ENCODE peak calls at places on chromosomes 13 and 19, in five cellular contexts. One of them, this sample, is unnamed. For H3K36me3, the result is how much of the 10 kb centered on the place peaks cover.

GRCh38 chr13:25286308-25286968 is 850 bp downstream of the MTMR6 start:
- DNase-seq in GM12878: no peak
- DNase-seq in stomach: no peak
- DNase-seq in H1: no peak
- DNase-seq in esophagus muscularis mucosa: no peak
- DNase-seq in this sample: no peak

GRCh38 chr13:23469901-23470525 is 36.5 kb upstream of the SACS start:
- DNase-seq in GM12878: no peak
- DNase-seq in stomach: no peak
- DNase-seq in H1: no peak
- DNase-seq in esophagus muscularis mucosa: no peak
- DNase-seq in this sample: no peak

GRCh38 chr13:83377486-83377885 is 504.8 kb downstream of the SLITRK1 start:
- DNase-seq in GM12878: no peak
- DNase-seq in stomach: no peak
- DNase-seq in H1: no peak
- DNase-seq in esophagus muscularis mucosa: no peak
- DNase-seq in this sample: no peak

GRCh38 chr13:106522898-106523525 is 12.4 kb downstream of the EFNB2 start:
- DNase-seq in GM12878: no peak
- DNase-seq in stomach: no peak
- DNase-seq in H1: no peak
- DNase-seq in esophagus muscularis mucosa: no peak
- DNase-seq in this sample: no peak

GRCh38 chr19:3250675-3251074 is 26.2 kb downstream of the CELF5 start:
- DNase-seq in GM12878: no peak
- DNase-seq in stomach: no peak
- DNase-seq in H1: peak
- DNase-seq in esophagus muscularis mucosa: no peak
- DNase-seq in this sample: no peak

GRCh38 chr13:40974460-40975407 is 44.4 kb downstream of the ELF1 start:
- DNase-seq in GM12878: no peak
- DNase-seq in stomach: no peak
- DNase-seq in H1: no peak
- DNase-seq in esophagus muscularis mucosa: no peak
- DNase-seq in this sample: no peak

GRCh38 chr19:2320939-2321338 is 7.4 kb downstream of the LSM7 start:
- DNase-seq in GM12878: no peak
- DNase-seq in stomach: no peak
- DNase-seq in H1: no peak
- DNase-seq in esophagus muscularis mucosa: no peak
- DNase-seq in this sample: no peak

GRCh38 chr13:45949161-45949560 is 97.6 kb upstream of the SIAH3 start:
- DNase-seq in GM12878: no peak
- DNase-seq in stomach: no peak
- DNase-seq in H1: no peak
- DNase-seq in esophagus muscularis mucosa: no peak
- DNase-seq in this sample: no peak

GRCh38 chr19:11203194-11204075 is 6.1 kb upstream of the KANK2 start:
- DNase-seq in GM12878: no peak
- DNase-seq in stomach: peak
- DNase-seq in H1: peak
- DNase-seq in esophagus muscularis mucosa: peak
- DNase-seq in this sample: peak

GRCh38 chr19:29040951-29041350 is 172.0 kb downstream of the UQCRFS1 start:
- DNase-seq in GM12878: no peak
- DNase-seq in stomach: no peak
- DNase-seq in H1: no peak
- DNase-seq in esophagus muscularis mucosa: no peak
- DNase-seq in this sample: no peak

GRCh38 chr19:291561-292280 is 518 bp upstream of the PLPP2 start:
- DNase-seq in GM12878: no peak
- DNase-seq in stomach: peak
- DNase-seq in H1: no peak
- DNase-seq in esophagus muscularis mucosa: no peak
- DNase-seq in this sample: peak

GRCh38 chr19:3055741-3056453 is 6.4 kb downstream of the TLE5 start:
- DNase-seq in GM12878: no peak
- DNase-seq in stomach: peak
- DNase-seq in H1: peak
- DNase-seq in esophagus muscularis mucosa: no peak
- DNase-seq in this sample: no peak

GRCh38 chr19:55258476-55258827 is 365 bp downstream of the PPP6R1 start:
- DNase-seq in GM12878: no peak
- DNase-seq in stomach: no peak
- DNase-seq in H1: no peak
- DNase-seq in esophagus muscularis mucosa: no peak
- DNase-seq in this sample: no peak

GRCh38 chr13:105327727-105328126 is 1207.7 kb downstream of the EFNB2 start:
- DNase-seq in GM12878: no peak
- DNase-seq in stomach: no peak
- DNase-seq in H1: no peak
- DNase-seq in esophagus muscularis mucosa: no peak
- DNase-seq in this sample: no peak

GRCh38 chr13:109770436-109770835 is 15.9 kb downstream of the IRS2 start:
- DNase-seq in GM12878: no peak
- DNase-seq in stomach: no peak
- DNase-seq in H1: no peak
- DNase-seq in esophagus muscularis mucosa: peak
- DNase-seq in this sample: no peak

GRCh38 chr19:40465025-40465780 is at the start of gene BLVRB:
- DNase-seq in GM12878: no peak
- DNase-seq in stomach: no peak
- DNase-seq in H1: no peak
- DNase-seq in esophagus muscularis mucosa: no peak
- DNase-seq in this sample: no peak

GRCh38 chr13:21435710-21436151 is 23.4 kb downstream of the ZDHHC20 start:
- DNase-seq in GM12878: peak
- DNase-seq in stomach: peak
- DNase-seq in H1: no peak
- DNase-seq in esophagus muscularis mucosa: no peak
- DNase-seq in this sample: peak

GRCh38 chr13:22278336-22278929 is 607.6 kb downstream of the FGF9 start:
- DNase-seq in GM12878: peak
- DNase-seq in stomach: peak
- DNase-seq in H1: peak
- DNase-seq in esophagus muscularis mucosa: no peak
- DNase-seq in this sample: no peak

GRCh38 chr19:374183-374885 is 29.7 kb upstream of the MIER2 start:
- DNase-seq in GM12878: no peak
- DNase-seq in stomach: no peak
- DNase-seq in H1: no peak
- DNase-seq in esophagus muscularis mucosa: no peak
- DNase-seq in this sample: peak

GRCh38 chr19:13463296-13463695 is 43.0 kb downstream of the CACNA1A start:
- DNase-seq in GM12878: no peak
- DNase-seq in stomach: no peak
- DNase-seq in H1: peak
- DNase-seq in esophagus muscularis mucosa: no peak
- DNase-seq in this sample: no peak

GRCh38 chr19:35038623-35039512 is 2.7 kb upstream of the HPN start:
- DNase-seq in GM12878: no peak
- DNase-seq in stomach: no peak
- DNase-seq in H1: no peak
- DNase-seq in esophagus muscularis mucosa: no peak
- DNase-seq in this sample: no peak

GRCh38 chr19:35039881-35040456 is 1.6 kb upstream of the HPN start:
- DNase-seq in GM12878: no peak
- DNase-seq in stomach: no peak
- DNase-seq in H1: peak
- DNase-seq in esophagus muscularis mucosa: no peak
- DNase-seq in this sample: no peak

GRCh38 chr19:35040474-35040825 is 1.1 kb upstream of the HPN start:
- DNase-seq in GM12878: no peak
- DNase-seq in stomach: no peak
- DNase-seq in H1: no peak
- DNase-seq in esophagus muscularis mucosa: no peak
- DNase-seq in this sample: no peak

GRCh38 chr19:35040826-35041547 is 534 bp upstream of the HPN start:
- DNase-seq in GM12878: no peak
- DNase-seq in stomach: peak
- DNase-seq in H1: peak
- DNase-seq in esophagus muscularis mucosa: peak
- DNase-seq in this sample: peak

GRCh38 chr19:35037716-35038622 is 3.6 kb upstream of the HPN start:
- DNase-seq in GM12878: peak
- DNase-seq in stomach: no peak
- DNase-seq in H1: no peak
- DNase-seq in esophagus muscularis mucosa: no peak
- DNase-seq in this sample: no peak
- H3K36me3 ChIP-seq in GM12878: under half
- H3K36me3 ChIP-seq in stomach: under half
- H3K36me3 ChIP-seq in H1: under half
- H3K36me3 ChIP-seq in esophagus muscularis mucosa: under half
- H3K36me3 ChIP-seq in this sample: under half

DNA sequence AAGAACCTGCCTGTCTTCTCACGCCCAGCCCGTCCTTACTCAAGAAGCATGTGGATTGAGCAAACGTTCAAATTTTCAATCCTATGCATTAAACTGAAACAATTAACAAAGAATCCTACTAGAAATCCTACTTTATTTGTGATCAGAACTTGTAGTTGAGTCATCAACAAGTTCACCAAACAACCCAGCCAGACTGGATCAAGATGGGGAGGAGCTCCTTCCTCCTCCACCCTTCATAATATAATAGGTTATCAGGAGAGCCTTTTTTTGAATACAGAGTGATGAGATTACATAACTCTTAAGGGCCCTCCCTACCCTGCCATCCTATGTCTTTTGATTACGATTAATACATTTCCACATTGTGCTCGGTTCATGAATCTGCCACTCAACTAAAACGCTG is 32.7 kb downstream of the SOX21 start:
- DNase-seq in GM12878: no peak
- DNase-seq in stomach: no peak
- DNase-seq in H1: no peak
- DNase-seq in esophagus muscularis mucosa: no peak
- DNase-seq in this sample: no peak
- TF ChIP-seq EP300 in GM12878: no peak
- TF ChIP-seq EP300 in stomach: no peak
- TF ChIP-seq EP300 in H1: no peak
- TF ChIP-seq EP300 in esophagus muscularis mucosa: no peak
- TF ChIP-seq EP300 in this sample: no peak

DNA sequence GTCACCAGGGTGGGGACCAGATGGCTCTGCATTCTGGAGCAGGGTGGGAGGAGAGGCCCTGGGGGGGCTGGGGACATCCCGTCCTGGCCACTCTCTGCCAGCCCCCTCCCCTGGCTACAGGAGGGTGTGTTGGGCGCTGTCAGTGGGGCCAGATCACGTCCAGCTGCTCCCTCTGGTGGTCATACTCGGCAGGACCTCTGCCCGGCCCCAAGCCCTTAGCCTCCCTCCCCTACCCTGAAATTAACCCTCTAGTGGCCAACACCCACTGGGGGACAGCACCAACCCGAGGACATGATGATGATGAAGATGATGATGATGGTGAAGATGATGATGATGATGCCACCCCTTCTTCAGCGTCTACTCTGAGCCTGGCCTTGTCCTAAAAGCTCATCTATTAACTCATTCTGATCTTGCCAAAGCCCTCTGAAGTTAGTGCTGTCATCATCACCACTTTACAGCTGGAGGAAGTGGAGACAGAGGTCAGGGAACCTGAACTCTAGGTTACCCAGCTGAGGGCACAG is 590 bp upstream of the LGI4 start:
- DNase-seq in GM12878: no peak
- DNase-seq in stomach: peak
- DNase-seq in H1: peak
- DNase-seq in esophagus muscularis mucosa: no peak
- DNase-seq in this sample: peak
- TF ChIP-seq POLR2AphosphoS5 in GM12878: no peak
- TF ChIP-seq POLR2AphosphoS5 in stomach: peak
- TF ChIP-seq POLR2AphosphoS5 in H1: no peak
- TF ChIP-seq POLR2AphosphoS5 in esophagus muscularis mucosa: peak
- TF ChIP-seq POLR2AphosphoS5 in this sample: no peak

GRCh38 chr19:4662020-4662695 is 8.0 kb downstream of the MYDGF start:
- DNase-seq in GM12878: no peak
- DNase-seq in stomach: no peak
- DNase-seq in H1: no peak
- DNase-seq in esophagus muscularis mucosa: no peak
- DNase-seq in this sample: no peak

GRCh38 chr19:4657835-4658234 is 12.3 kb downstream of the MYDGF start:
- DNase-seq in GM12878: no peak
- DNase-seq in stomach: no peak
- DNase-seq in H1: no peak
- DNase-seq in esophagus muscularis mucosa: no peak
- DNase-seq in this sample: no peak

GRCh38 chr19:4660181-4660791 is 9.9 kb downstream of the MYDGF start:
- DNase-seq in GM12878: no peak
- DNase-seq in stomach: peak
- DNase-seq in H1: peak
- DNase-seq in esophagus muscularis mucosa: no peak
- DNase-seq in this sample: peak

GRCh38 chr19:4662812-4663211 is 7.3 kb downstream of the MYDGF start:
- DNase-seq in GM12878: no peak
- DNase-seq in stomach: no peak
- DNase-seq in H1: no peak
- DNase-seq in esophagus muscularis mucosa: no peak
- DNase-seq in this sample: no peak

GRCh38 chr19:4660993-4661392 is 9.1 kb downstream of the MYDGF start:
- DNase-seq in GM12878: no peak
- DNase-seq in stomach: no peak
- DNase-seq in H1: no peak
- DNase-seq in esophagus muscularis mucosa: no peak
- DNase-seq in this sample: no peak
- H3K36me3 ChIP-seq in GM12878: under half
- H3K36me3 ChIP-seq in stomach: half or more
- H3K36me3 ChIP-seq in H1: under half
- H3K36me3 ChIP-seq in esophagus muscularis mucosa: half or more
- H3K36me3 ChIP-seq in this sample: under half